ENCODE peak calls at places on chromosomes 4 and X, in four cellular contexts. One of them, this sample, is unnamed.

GRCh38 chrX:129585691-129586090 is 45.6 kb downstream of the OCRL start:
- DNase-seq in H1: no peak
- DNase-seq in HepG2: peak
- DNase-seq in GM12878: no peak
- DNase-seq in this sample: no peak

GRCh38 chr4:157804169-157804543 is 368.7 kb downstream of the GASK1B start:
- DNase-seq in H1: no peak
- DNase-seq in GM12878: no peak
- DNase-seq in HepG2: peak
- DNase-seq in this sample: peak

GRCh38 chr4:114180481-114180880 is 201.0 kb upstream of the ARSJ start:
- DNase-seq in GM12878: no peak
- DNase-seq in HepG2: peak
- DNase-seq in H1: peak
- DNase-seq in this sample: no peak

GRCh38 chrX:16882188-16882587 is 12.0 kb upstream of the RBBP7 start:
- DNase-seq in HepG2: no peak
- DNase-seq in H1: no peak
- DNase-seq in GM12878: no peak
- DNase-seq in this sample: peak

GRCh38 chr4:3192188-3192587 is 56.8 kb upstream of the MSANTD1 start:
- DNase-seq in H1: no peak
- DNase-seq in GM12878: no peak
- DNase-seq in HepG2: no peak
- DNase-seq in this sample: no peak

GRCh38 chr4:24984602-24985532 is 45.9 kb downstream of the LGI2 start:
- DNase-seq in GM12878: no peak
- DNase-seq in H1: no peak
- DNase-seq in HepG2: no peak
- DNase-seq in this sample: no peak

GRCh38 chrX:28042826-28043564 is 61.7 kb upstream of the DCAF8L1 start:
- DNase-seq in GM12878: no peak
- DNase-seq in H1: no peak
- DNase-seq in HepG2: no peak
- DNase-seq in this sample: no peak

GRCh38 chr4:10371121-10371520 is 86.1 kb downstream of the ZNF518B start:
- DNase-seq in H1: no peak
- DNase-seq in HepG2: no peak
- DNase-seq in GM12878: no peak
- DNase-seq in this sample: no peak

GRCh38 chr4:78056265-78057129 is 626 bp upstream of the FRAS1 start:
- DNase-seq in HepG2: peak
- DNase-seq in H1: no peak
- DNase-seq in GM12878: no peak
- DNase-seq in this sample: peak

GRCh38 chrX:136636121-136636520 is 11.8 kb upstream of the CD40LG start:
- DNase-seq in GM12878: no peak
- DNase-seq in H1: no peak
- DNase-seq in HepG2: no peak
- DNase-seq in this sample: no peak

GRCh38 chrX:15336023-15336413 is 695 bp upstream of the PIGA start:
- DNase-seq in HepG2: no peak
- DNase-seq in H1: no peak
- DNase-seq in GM12878: no peak
- DNase-seq in this sample: peak

GRCh38 chr4:8238515-8239053 is 31.0 kb upstream of the HTRA3 start:
- DNase-seq in HepG2: peak
- DNase-seq in H1: no peak
- DNase-seq in GM12878: no peak
- DNase-seq in this sample: peak

GRCh38 chr4:94484818-94485217 is 33.1 kb downstream of the PDLIM5 start:
- DNase-seq in H1: no peak
- DNase-seq in HepG2: no peak
- DNase-seq in GM12878: no peak
- DNase-seq in this sample: no peak

GRCh38 chr4:18815779-18816173 is 794.2 kb upstream of the LCORL start:
- DNase-seq in H1: no peak
- DNase-seq in GM12878: no peak
- DNase-seq in HepG2: no peak
- DNase-seq in this sample: no peak

GRCh38 chr4:89055157-89056080 is 1.6 kb downstream of the FAM13A start:
- DNase-seq in GM12878: no peak
- DNase-seq in HepG2: no peak
- DNase-seq in H1: no peak
- DNase-seq in this sample: no peak

GRCh38 chr4:147884536-147884935 is 152.6 kb downstream of the ARHGAP10 start:
- DNase-seq in HepG2: no peak
- DNase-seq in H1: no peak
- DNase-seq in GM12878: no peak
- DNase-seq in this sample: no peak

DNA sequence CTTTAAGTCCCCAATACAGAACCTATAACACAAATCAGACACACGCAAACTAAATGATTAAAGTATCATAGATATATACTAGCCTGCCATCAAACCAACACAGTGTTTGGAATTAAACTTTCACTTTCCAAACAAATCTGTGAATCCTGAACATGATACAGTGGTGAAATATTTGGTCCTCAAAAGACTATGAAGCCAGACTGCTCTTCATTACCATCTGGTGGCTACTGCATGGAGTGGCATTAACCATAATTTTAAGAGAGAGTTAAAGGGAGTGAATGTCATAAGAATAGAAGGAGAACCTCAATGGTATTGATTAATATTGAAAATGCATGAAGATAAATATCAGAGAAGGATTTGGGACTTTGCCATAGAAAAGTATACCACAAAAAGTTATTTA is 9.2 kb upstream of the GABRA4 start:
- DNase-seq in H1: no peak
- DNase-seq in HepG2: no peak
- DNase-seq in GM12878: no peak
- DNase-seq in this sample: no peak
- TF ChIP-seq CTCF in H1: no peak
- TF ChIP-seq CTCF in HepG2: no peak
- TF ChIP-seq CTCF in GM12878: no peak
- TF ChIP-seq CTCF in this sample: peak

DNA sequence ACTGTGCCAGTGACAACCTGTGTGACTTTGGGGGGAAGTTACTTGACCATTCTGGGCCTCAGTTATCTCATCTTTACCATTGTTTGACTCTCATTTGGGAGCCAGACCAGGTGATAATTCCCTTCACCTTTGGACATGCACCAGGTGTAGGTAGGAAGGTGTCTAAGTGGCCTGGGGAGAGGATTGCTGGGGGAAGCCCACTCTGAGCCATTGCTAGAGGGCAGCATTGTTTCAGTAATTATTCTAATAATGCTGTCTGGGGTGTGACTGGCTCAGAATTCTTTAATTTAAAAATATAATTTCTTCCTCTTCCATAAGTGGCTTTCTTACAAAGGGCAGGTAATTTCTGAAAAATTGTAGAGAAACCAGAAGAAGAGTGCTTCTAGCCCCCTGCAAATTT is 104.3 kb downstream of the RTL9 start:
- DNase-seq in HepG2: no peak
- DNase-seq in GM12878: no peak
- DNase-seq in H1: no peak
- DNase-seq in this sample: no peak
- TF ChIP-seq TCF12 in HepG2: no peak
- TF ChIP-seq TCF12 in GM12878: no peak
- TF ChIP-seq TCF12 in H1: no peak
- TF ChIP-seq TCF12 in this sample: no peak

GRCh38 chr4:675980-676870 is 1.9 kb downstream of the MYL5 start:
- DNase-seq in H1: no peak
- DNase-seq in HepG2: no peak
- DNase-seq in GM12878: no peak
- DNase-seq in this sample: no peak

GRCh38 chr4:675036-675804 is 878 bp downstream of the MYL5 start:
- DNase-seq in GM12878: no peak
- DNase-seq in H1: no peak
- DNase-seq in HepG2: no peak
- DNase-seq in this sample: peak

GRCh38 chr4:676871-677235 is 2.5 kb downstream of the MYL5 start:
- DNase-seq in H1: no peak
- DNase-seq in GM12878: no peak
- DNase-seq in HepG2: no peak
- DNase-seq in this sample: no peak

GRCh38 chr4:674172-675035 is at the start of the genes ATP5ME and MYL5:
- DNase-seq in HepG2: peak
- DNase-seq in GM12878: peak
- DNase-seq in H1: peak
- DNase-seq in this sample: peak

GRCh38 chr4:673349-674091 is 556 bp downstream of the ATP5ME start:
- DNase-seq in HepG2: peak
- DNase-seq in GM12878: no peak
- DNase-seq in H1: no peak
- DNase-seq in this sample: no peak
- TF ChIP-seq CTCF in HepG2: no peak
- TF ChIP-seq CTCF in GM12878: no peak
- TF ChIP-seq CTCF in H1: no peak
- TF ChIP-seq CTCF in this sample: no peak

GRCh38 chr4:13856387-13856786 is 228.9 kb upstream of the BOD1L1 start:
- DNase-seq in H1: no peak
- DNase-seq in HepG2: no peak
- DNase-seq in GM12878: no peak
- DNase-seq in this sample: no peak
- TF ChIP-seq TCF12 in H1: no peak
- TF ChIP-seq TCF12 in HepG2: no peak
- TF ChIP-seq TCF12 in GM12878: no peak
- TF ChIP-seq TCF12 in this sample: no peak

GRCh38 chrX:43655961-43656494 is at the start of gene MAOA:
- DNase-seq in HepG2: peak
- DNase-seq in H1: no peak
- DNase-seq in GM12878: no peak
- DNase-seq in this sample: peak
- TF ChIP-seq CTCF in HepG2: no peak
- TF ChIP-seq CTCF in H1: no peak
- TF ChIP-seq CTCF in GM12878: no peak
- TF ChIP-seq CTCF in this sample: no peak

This sample was measured in SK-N-SH.